ENCODE peak calls at places on chromosome 19, in six cellular contexts. One of them, this sample, is unnamed.
A peak's percentile ranks its signal among the peaks of the same experiment; 100 is the strongest.

GRCh38 chr19:18340237-18340989 is at the start of gene PGPEP1:
- DNase-seq in HepG2: no peak
- DNase-seq in endothelial cell of umbilical vein: peak; percentile 65
- DNase-seq in H1: no peak
- DNase-seq in HCT116: no peak
- DNase-seq in K562: peak; percentile 97
- DNase-seq in this sample: no peak

GRCh38 chr19:28977826-28978225 is 235.1 kb downstream of the UQCRFS1 start:
- DNase-seq in H1: no peak
- DNase-seq in K562: no peak
- DNase-seq in endothelial cell of umbilical vein: no peak
- DNase-seq in HepG2: no peak
- DNase-seq in HCT116: no peak
- DNase-seq in this sample: no peak

GRCh38 chr19:48102870-48103751 is 7.5 kb downstream of the PLA2G4C start:
- DNase-seq in HepG2: peak; percentile 53
- DNase-seq in HCT116: peak; percentile 75
- DNase-seq in endothelial cell of umbilical vein: peak; percentile 43
- DNase-seq in H1: no peak
- DNase-seq in K562: peak; percentile 79
- DNase-seq in this sample: no peak

GRCh38 chr19:15944401-15944800 is 4.4 kb upstream of the OR10H4 start:
- DNase-seq in K562: no peak
- DNase-seq in endothelial cell of umbilical vein: no peak
- DNase-seq in H1: no peak
- DNase-seq in HepG2: no peak
- DNase-seq in HCT116: no peak
- DNase-seq in this sample: no peak

GRCh38 chr19:32475393-32475792 is 69.8 kb downstream of the DPY19L3 start:
- DNase-seq in K562: no peak
- DNase-seq in endothelial cell of umbilical vein: no peak
- DNase-seq in H1: no peak
- DNase-seq in HepG2: no peak
- DNase-seq in HCT116: no peak
- DNase-seq in this sample: no peak

GRCh38 chr19:3769494-3769893 is 2.5 kb downstream of the RAX2 start:
- DNase-seq in HCT116: no peak
- DNase-seq in endothelial cell of umbilical vein: no peak
- DNase-seq in H1: no peak
- DNase-seq in HepG2: no peak
- DNase-seq in K562: no peak
- DNase-seq in this sample: no peak

GRCh38 chr19:24060687-24061356 is 26.2 kb upstream of the ZNF254 start:
- DNase-seq in endothelial cell of umbilical vein: no peak
- DNase-seq in H1: no peak
- DNase-seq in HCT116: peak; percentile 13
- DNase-seq in HepG2: no peak
- DNase-seq in K562: no peak
- DNase-seq in this sample: no peak

GRCh38 chr19:32174386-32175113 is 170.9 kb upstream of the ZNF507 start:
- DNase-seq in HepG2: no peak
- DNase-seq in endothelial cell of umbilical vein: no peak
- DNase-seq in H1: no peak
- DNase-seq in HCT116: no peak
- DNase-seq in K562: no peak
- DNase-seq in this sample: peak; percentile 42

GRCh38 chr19:38869160-38869835 is 8.8 kb downstream of the RINL start:
- DNase-seq in endothelial cell of umbilical vein: no peak
- DNase-seq in HCT116: no peak
- DNase-seq in H1: no peak
- DNase-seq in HepG2: no peak
- DNase-seq in K562: no peak
- DNase-seq in this sample: no peak

GRCh38 chr19:12346896-12347295 is 13.5 kb upstream of the ZNF563 start:
- DNase-seq in HepG2: peak; percentile 58
- DNase-seq in HCT116: no peak
- DNase-seq in endothelial cell of umbilical vein: no peak
- DNase-seq in H1: no peak
- DNase-seq in K562: no peak
- DNase-seq in this sample: no peak

GRCh38 chr19:33427801-33428626 is 54.5 kb downstream of the CEBPG start:
- DNase-seq in HCT116: no peak
- DNase-seq in K562: no peak
- DNase-seq in endothelial cell of umbilical vein: no peak
- DNase-seq in HepG2: no peak
- DNase-seq in H1: no peak
- DNase-seq in this sample: no peak

GRCh38 chr19:3458595-3459284 is 21.6 kb downstream of the SMIM24 start:
- DNase-seq in K562: no peak
- DNase-seq in endothelial cell of umbilical vein: no peak
- DNase-seq in H1: no peak
- DNase-seq in HepG2: no peak
- DNase-seq in HCT116: no peak
- DNase-seq in this sample: no peak

GRCh38 chr19:39192846-39193245 is 3.9 kb upstream of the NCCRP1 start:
- DNase-seq in HCT116: no peak
- DNase-seq in K562: no peak
- DNase-seq in H1: no peak
- DNase-seq in endothelial cell of umbilical vein: no peak
- DNase-seq in HepG2: no peak
- DNase-seq in this sample: no peak

GRCh38 chr19:50679177-50680125 is 30.2 kb downstream of the C19orf81 start:
- DNase-seq in HCT116: peak; percentile 87
- DNase-seq in HepG2: peak; percentile 48
- DNase-seq in K562: peak; percentile 99
- DNase-seq in H1: no peak
- DNase-seq in endothelial cell of umbilical vein: peak; percentile 84
- DNase-seq in this sample: no peak

GRCh38 chr19:58392945-58393724 is 2.3 kb upstream of the RNF225 start:
- DNase-seq in H1: no peak
- DNase-seq in HCT116: no peak
- DNase-seq in endothelial cell of umbilical vein: no peak
- DNase-seq in HepG2: no peak
- DNase-seq in K562: no peak
- DNase-seq in this sample: no peak

GRCh38 chr19:55372316-55373081 is 2.2 kb upstream of the IL11 start:
- DNase-seq in HCT116: no peak
- DNase-seq in HepG2: peak; percentile 26
- DNase-seq in endothelial cell of umbilical vein: no peak
- DNase-seq in K562: no peak
- DNase-seq in H1: no peak
- DNase-seq in this sample: no peak

GRCh38 chr19:10061717-10062310 is 24.3 kb upstream of the SHFL start:
- DNase-seq in HCT116: no peak
- DNase-seq in H1: no peak
- DNase-seq in endothelial cell of umbilical vein: no peak
- DNase-seq in HepG2: no peak
- DNase-seq in K562: peak; percentile 86
- DNase-seq in this sample: no peak

GRCh38 chr19:10748924-10749434 is 31.1 kb downstream of the DNM2 start:
- DNase-seq in HCT116: peak; percentile 56
- DNase-seq in endothelial cell of umbilical vein: peak; percentile 22
- DNase-seq in K562: peak; percentile 80
- DNase-seq in HepG2: peak; percentile 94
- DNase-seq in H1: no peak
- DNase-seq in this sample: no peak

GRCh38 chr19:7533281-7533819 is 2.2 kb upstream of the PNPLA6 start:
- DNase-seq in endothelial cell of umbilical vein: peak; percentile 51
- DNase-seq in HepG2: no peak
- DNase-seq in K562: no peak
- DNase-seq in HCT116: no peak
- DNase-seq in H1: no peak
- DNase-seq in this sample: no peak

GRCh38 chr19:1213391-1214286 is 8.1 kb downstream of the STK11 start:
- DNase-seq in K562: no peak
- DNase-seq in endothelial cell of umbilical vein: peak; percentile 96
- DNase-seq in HCT116: no peak
- DNase-seq in HepG2: no peak
- DNase-seq in H1: no peak
- DNase-seq in this sample: no peak

GRCh38 chr19:3096267-3096901 is 2.2 kb downstream of the GNA11 start:
- DNase-seq in HepG2: no peak
- DNase-seq in HCT116: no peak
- DNase-seq in H1: no peak
- DNase-seq in K562: no peak
- DNase-seq in endothelial cell of umbilical vein: no peak
- DNase-seq in this sample: no peak

GRCh38 chr19:5867201-5868136 is 2.9 kb downstream of the FUT5 start:
- DNase-seq in K562: no peak
- DNase-seq in H1: no peak
- DNase-seq in endothelial cell of umbilical vein: no peak
- DNase-seq in HepG2: no peak
- DNase-seq in HCT116: no peak
- DNase-seq in this sample: no peak
- TF ChIP-seq EZH2 in K562: no peak
- TF ChIP-seq EZH2 in H1: no peak
- TF ChIP-seq EZH2 in endothelial cell of umbilical vein: no peak
- TF ChIP-seq EZH2 in HepG2: no peak
- TF ChIP-seq EZH2 in HCT116: no peak
- TF ChIP-seq EZH2 in this sample: no peak

GRCh38 chr19:41299755-41300089 is 10.2 kb upstream of the CCDC97 start:
- DNase-seq in HepG2: no peak
- DNase-seq in H1: no peak
- DNase-seq in endothelial cell of umbilical vein: peak; percentile 29
- DNase-seq in HCT116: no peak
- DNase-seq in K562: no peak
- DNase-seq in this sample: no peak
- H3K9ac ChIP-seq in HepG2: no peak overlapping the region
- H3K9ac ChIP-seq in H1: no peak overlapping the region
- H3K9ac ChIP-seq in endothelial cell of umbilical vein: no peak overlapping the region
- H3K9ac ChIP-seq in HCT116: no peak overlapping the region
- H3K9ac ChIP-seq in K562: no peak overlapping the region
- H3K9ac ChIP-seq in this sample: no peak overlapping the region

DNA sequence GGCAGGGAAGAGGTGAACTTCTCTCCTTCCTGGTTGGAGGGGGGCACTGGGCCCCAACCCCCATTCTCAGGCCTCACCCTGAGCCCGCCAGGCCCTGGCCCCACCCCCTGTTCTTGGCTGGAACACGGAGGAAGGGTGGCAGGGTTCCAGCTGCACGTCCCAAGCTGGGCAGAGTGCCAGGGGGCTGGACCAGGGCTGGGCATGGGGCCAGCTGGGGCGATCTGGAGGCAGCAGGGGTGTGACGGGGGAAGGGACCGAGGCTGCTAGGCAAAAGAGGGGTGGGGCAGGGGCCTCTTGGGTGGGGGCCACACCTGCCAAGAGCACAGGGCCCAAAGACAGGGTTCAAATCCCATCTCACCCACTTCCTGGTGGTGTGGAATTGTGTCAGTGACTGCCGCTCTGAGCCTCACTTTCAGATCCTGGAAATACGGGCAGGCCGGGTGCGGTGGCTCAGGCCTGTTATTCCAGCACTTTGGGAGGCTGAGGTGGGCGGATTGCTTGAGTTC is 2.2 kb downstream of the HIF3A start:
- DNase-seq in HCT116: peak; percentile 45
- DNase-seq in H1: no peak
- DNase-seq in K562: no peak
- DNase-seq in HepG2: peak; percentile 54
- DNase-seq in endothelial cell of umbilical vein: peak; percentile 95
- DNase-seq in this sample: no peak
- TF ChIP-seq POLR2AphosphoS5 in HCT116: peak; percentile 73
- TF ChIP-seq POLR2AphosphoS5 in H1: no peak
- TF ChIP-seq POLR2AphosphoS5 in K562: no peak
- TF ChIP-seq POLR2AphosphoS5 in HepG2: no peak
- TF ChIP-seq POLR2AphosphoS5 in endothelial cell of umbilical vein: peak; percentile 89
- TF ChIP-seq POLR2AphosphoS5 in this sample: peak; percentile 42

GRCh38 chr19:42150353-42150752 is 18.1 kb upstream of the POU2F2 start:
- DNase-seq in HCT116: no peak
- DNase-seq in H1: no peak
- DNase-seq in endothelial cell of umbilical vein: no peak
- DNase-seq in K562: no peak
- DNase-seq in HepG2: no peak
- DNase-seq in this sample: no peak

GRCh38 chr19:42151735-42152134 is 19.5 kb upstream of the POU2F2 start:
- DNase-seq in HepG2: no peak
- DNase-seq in K562: no peak
- DNase-seq in H1: no peak
- DNase-seq in HCT116: no peak
- DNase-seq in endothelial cell of umbilical vein: no peak
- DNase-seq in this sample: no peak

GRCh38 chr19:42150940-42151339 is 18.7 kb upstream of the POU2F2 start:
- DNase-seq in HCT116: no peak
- DNase-seq in K562: no peak
- DNase-seq in endothelial cell of umbilical vein: no peak
- DNase-seq in H1: no peak
- DNase-seq in HepG2: no peak
- DNase-seq in this sample: no peak

GRCh38 chr19:42148270-42148669 is 16.0 kb upstream of the POU2F2 start:
- DNase-seq in endothelial cell of umbilical vein: no peak
- DNase-seq in HepG2: no peak
- DNase-seq in H1: no peak
- DNase-seq in HCT116: no peak
- DNase-seq in K562: no peak
- DNase-seq in this sample: no peak

DNA sequence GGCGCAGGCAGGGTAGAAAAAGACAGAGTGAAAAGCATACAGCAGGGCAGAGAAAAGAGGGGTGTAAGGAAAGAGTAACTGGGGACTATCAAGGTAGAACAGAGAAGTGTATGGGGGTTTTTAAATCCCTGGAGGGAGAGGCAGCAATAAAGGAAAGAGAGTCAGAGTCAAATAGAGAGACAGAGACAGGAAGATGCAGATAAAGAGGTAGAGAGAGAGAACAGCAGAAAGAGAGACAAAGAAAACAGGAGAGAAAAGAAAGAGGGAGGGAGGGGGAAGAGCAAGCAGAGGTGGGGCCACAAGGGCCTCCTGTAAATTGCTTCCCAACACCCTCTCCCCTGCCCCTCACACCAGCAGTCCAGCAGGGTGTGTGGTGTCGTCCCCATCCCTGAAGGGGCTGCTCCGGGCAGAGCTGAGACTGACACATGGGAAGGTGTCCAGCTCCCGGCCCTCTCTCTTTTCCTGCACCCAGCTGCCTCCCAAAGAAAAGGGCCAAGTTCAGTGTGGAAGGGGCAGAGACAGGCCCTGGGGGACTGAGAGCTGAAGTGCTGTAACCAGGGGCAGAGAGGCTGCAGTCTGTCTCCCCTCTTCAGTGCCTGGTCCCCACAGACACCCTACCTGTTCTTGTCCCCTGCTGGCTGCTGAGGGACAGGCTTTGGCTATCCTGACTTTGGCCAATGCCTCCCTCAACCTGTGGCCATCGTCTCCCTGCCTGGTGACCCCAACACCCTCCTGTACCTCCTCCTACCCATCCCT is 17.4 kb upstream of the POU2F2 start:
- DNase-seq in HepG2: no peak
- DNase-seq in endothelial cell of umbilical vein: no peak
- DNase-seq in HCT116: no peak
- DNase-seq in K562: no peak
- DNase-seq in H1: no peak
- DNase-seq in this sample: no peak
- TF ChIP-seq EZH2 in HepG2: no peak
- TF ChIP-seq EZH2 in endothelial cell of umbilical vein: no peak
- TF ChIP-seq EZH2 in HCT116: no peak
- TF ChIP-seq EZH2 in K562: no peak
- TF ChIP-seq EZH2 in H1: no peak
- TF ChIP-seq EZH2 in this sample: no peak

This sample was measured in SK-N-MC.